ENCODE peak calls at places on chromosomes 5 and 9, in seven cellular contexts. E is stimulated activated naive CD4-positive, alpha-beta T cell treated with Interleukin-2 at 50 U/mL for 16 hours; X is DMS 273 treated with DMSO at 0.1 percent for 48 hours; G is T-helper 9 cell; V is SW480; W is germinal center; U is H7. S is an unnamed sample.

GRCh38 chr5:141965071-141965470 is 3.8 kb upstream of the RNF14 start:
- DNase-seq in E (no peak), X (no peak), G (no peak), V (no peak), W (no peak), U (no peak), S (no peak)

GRCh38 chr5:14771972-14772371 is 99.6 kb downstream of the ANKH start:
- DNase-seq in E (no peak), X (no peak), G (no peak), V (no peak), W (no peak), U (no peak), S (no peak)

GRCh38 chr9:14515564-14516198 is 177.6 kb downstream of the ZDHHC21 start:
- DNase-seq in E (no peak), X (peak; percentile 20), G (no peak), V (no peak), W (no peak), U (peak; percentile 22), S (no peak)

GRCh38 chr5:135843571-135844337 is 9.3 kb downstream of the SLC25A48 start:
- DNase-seq in E (no peak), X (no peak), G (no peak), V (no peak), W (no peak), U (no peak), S (no peak)

GRCh38 chr5:167710444-167711025 is 580.9 kb upstream of the WWC1 start:
- DNase-seq in E (no peak), X (no peak), G (no peak), V (no peak), W (no peak), U (no peak), S (no peak)

GRCh38 chr5:55897905-55898304 is 46.7 kb downstream of the IL31RA start:
- DNase-seq in E (peak; percentile 34), X (peak; percentile 48), G (no peak), V (peak; percentile 18), W (no peak), U (no peak), S (no peak)

GRCh38 chr9:3367185-3367584 is 158.6 kb downstream of the RFX3 start:
- DNase-seq in E (no peak), X (no peak), G (no peak), V (no peak), W (no peak), U (no peak), S (no peak)

GRCh38 chr9:106220415-106220814 is 526.1 kb downstream of the TMEM38B start:
- DNase-seq in E (no peak), X (no peak), G (no peak), V (no peak), W (no peak), U (no peak), S (no peak)

GRCh38 chr5:83475540-83476469 is 4.3 kb downstream of the VCAN start:
- DNase-seq in E (no peak), X (no peak), G (no peak), V (no peak), W (no peak), U (peak; percentile 12), S (no peak)

GRCh38 chr9:100277166-100277979 is 75.4 kb downstream of the TEX10 start:
- DNase-seq in E (no peak), X (no peak), G (no peak), V (no peak), W (no peak), U (no peak), S (no peak)